ENCODE peak calls at places on chromosomes 13 and 19, in eight cellular contexts. M is IMR-90, D is adrenal gland, C is H1, V is Peyer's patch, R is breast epithelium, J is heart left ventricle, T is uterus. L is an unnamed sample.
A peak's percentile ranks its signal among the peaks of the same experiment; 100 is the strongest.

GRCh38 chr13:104204177-104204576 is 1138.0 kb upstream of the SLC10A2 start:
- DNase-seq in M (no peak), D (no peak), C (no peak), V (no peak), R (no peak), J (no peak), T (no peak), L (no peak)

GRCh38 chr13:73220966-73221720 is 162.3 kb downstream of the KLF5 start:
- DNase-seq in M (peak; percentile 41), D (no peak), C (no peak), V (peak; percentile 77), R (no peak), J (no peak), T (no peak), L (no peak)

GRCh38 chr13:33349996-33350826 is 64.7 kb upstream of the STARD13 start:
- DNase-seq in M (peak; percentile 39), D (peak; percentile 70), C (no peak), V (peak; percentile 54), R (peak; percentile 61), J (peak; percentile 84), T (peak; percentile 70), L (peak; percentile 34)

GRCh38 chr13:73793361-73793760 is 340.8 kb downstream of the KLF12 start:
- DNase-seq in M (no peak), D (no peak), C (no peak), V (no peak), R (no peak), J (no peak), T (no peak), L (no peak)

GRCh38 chr19:38034153-38034835 is 127.3 kb downstream of the SIPA1L3 start:
- DNase-seq in M (peak; percentile 62), D (no peak), C (no peak), V (peak; percentile 58), R (no peak), J (no peak), T (no peak), L (no peak)

GRCh38 chr19:12847159-12848139 is 9.1 kb downstream of the MAST1 start:
- DNase-seq in M (peak; percentile 73), D (peak; percentile 85), C (no peak), V (peak; percentile 93), R (peak; percentile 85), J (peak; percentile 91), T (peak; percentile 81), L (peak; percentile 78)

GRCh38 chr13:20182231-20182846 is 10.4 kb downstream of the GJB2 start:
- DNase-seq in M (peak; percentile 80), D (peak; percentile 62), C (no peak), V (peak; percentile 80), R (no peak), J (no peak), T (no peak), L (no peak)

GRCh38 chr13:44147648-44148047 is 226.0 kb upstream of the SERP2 start:
- DNase-seq in M (no peak), D (no peak), C (no peak), V (no peak), R (no peak), J (no peak), T (no peak), L (no peak)

GRCh38 chr13:104984296-104984818 is 1551.1 kb downstream of the EFNB2 start:
- DNase-seq in M (peak; percentile 12), D (no peak), C (no peak), V (no peak), R (no peak), J (peak; percentile 55), T (no peak), L (no peak)

GRCh38 chr19:53365899-53366493 is 491 bp downstream of the ZNF525 start:
- DNase-seq in M (no peak), D (no peak), C (no peak), V (no peak), R (no peak), J (no peak), T (no peak), L (no peak)

GRCh38 chr19:45164577-45165335 is 4.0 kb upstream of the NKPD1 start:
- DNase-seq in M (peak; percentile 46), D (peak; percentile 53), C (peak; percentile 50), V (peak; percentile 77), R (peak; percentile 80), J (no peak), T (peak; percentile 34), L (no peak)

GRCh38 chr13:112233256-112233655 is 142.9 kb upstream of the SPACA7 start:
- DNase-seq in M (no peak), D (no peak), C (no peak), V (peak; percentile 25), R (no peak), J (no peak), T (no peak), L (no peak)

GRCh38 chr13:32881792-32882175 is 134.4 kb upstream of the KL start:
- DNase-seq in M (no peak), D (no peak), C (no peak), V (no peak), R (no peak), J (no peak), T (no peak), L (no peak)

GRCh38 chr19:1399745-1400144 is 1.6 kb downstream of the GAMT start:
- DNase-seq in M (no peak), D (no peak), C (no peak), V (no peak), R (no peak), J (no peak), T (no peak), L (no peak)

GRCh38 chr19:1396019-1396767 is 5.1 kb downstream of the GAMT start:
- DNase-seq in M (no peak), D (no peak), C (no peak), V (no peak), R (no peak), J (no peak), T (no peak), L (peak; percentile 47)

GRCh38 chr19:1396768-1397679 is 4.3 kb downstream of the GAMT start:
- DNase-seq in M (no peak), D (no peak), C (no peak), V (no peak), R (no peak), J (no peak), T (no peak), L (peak; percentile 44)

GRCh38 chr19:1399079-1399478 is 2.3 kb downstream of the GAMT start:
- DNase-seq in M (no peak), D (no peak), C (no peak), V (no peak), R (no peak), J (no peak), T (no peak), L (no peak)

DNA sequence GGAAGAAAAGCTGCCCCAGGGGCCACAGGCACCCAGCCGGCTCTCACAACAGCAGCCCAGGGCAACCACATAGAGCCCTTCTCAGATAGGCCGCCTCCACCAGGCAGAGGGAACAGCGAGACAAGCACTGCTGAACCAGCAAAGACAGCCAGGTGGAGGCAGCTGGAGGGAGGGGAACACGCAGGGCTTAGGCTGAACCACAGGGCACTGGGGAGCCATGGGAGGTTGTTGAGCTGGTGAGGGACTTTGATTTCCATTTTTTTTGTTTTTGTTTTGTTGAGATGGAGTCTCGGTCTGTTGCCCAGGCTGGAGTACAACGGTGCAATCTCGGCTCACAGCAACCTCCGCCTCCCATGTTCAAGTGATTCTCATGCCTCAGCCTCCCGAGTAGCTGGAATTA is 3.5 kb downstream of the GAMT start:
- DNase-seq in M (no peak), D (no peak), C (no peak), V (no peak), R (no peak), J (no peak), T (no peak), L (no peak)
- H3K27ac ChIP-seq in M (no peak overlapping the region), D (no peak overlapping the region), C (no peak overlapping the region), V (no peak overlapping the region), R (no peak overlapping the region), J (no peak overlapping the region), T (no peak overlapping the region), L (peak overlapping the region; percentile 99)

GRCh38 chr13:40787062-40787461 is 2.3 kb upstream of the SLC25A15 start:
- DNase-seq in M (peak; percentile 93), D (no peak), C (no peak), V (peak; percentile 38), R (no peak), J (no peak), T (no peak), L (no peak)

GRCh38 chr13:40792284-40793051 is 3.1 kb downstream of the SLC25A15 start:
- DNase-seq in M (no peak), D (no peak), C (no peak), V (no peak), R (no peak), J (no peak), T (no peak), L (no peak)

GRCh38 chr13:40790232-40790631 is 821 bp downstream of the SLC25A15 start:
- DNase-seq in M (no peak), D (no peak), C (no peak), V (no peak), R (no peak), J (no peak), T (no peak), L (no peak)

GRCh38 chr13:40786568-40786996 is 2.8 kb upstream of the SLC25A15 start:
- DNase-seq in M (peak; percentile 61), D (no peak), C (no peak), V (peak; percentile 50), R (no peak), J (no peak), T (no peak), L (no peak)

GRCh38 chr13:40789275-40790231 is at the start of gene SLC25A15:
- DNase-seq in M (peak; percentile 72), D (peak; percentile 78), C (no peak), V (peak; percentile 90), R (peak; percentile 62), J (peak; percentile 90), T (peak; percentile 59), L (peak; percentile 25)
- TF ChIP-seq POLR2A in M (peak; percentile 58), D (peak; percentile 27), C (no peak), V (peak; percentile 44), R (no peak), J (peak; percentile 37), T (no peak), L (no peak)

GRCh38 chr13:109773786-109774185 is 12.6 kb downstream of the IRS2 start:
- DNase-seq in M (no peak), D (no peak), C (no peak), V (no peak), R (no peak), J (no peak), T (no peak), L (no peak)
- H3K4me1 ChIP-seq in M (peaks cover 3% of the 10 kb centered on the region), D (peaks cover 41% of the 10 kb centered on the region), C (no peaks in the 10 kb centered on the region), V (no peaks in the 10 kb centered on the region), R (no peaks in the 10 kb centered on the region), J (peaks cover 32% of the 10 kb centered on the region), T (peaks cover 5% of the 10 kb centered on the region), L (peaks cover 49% of the 10 kb centered on the region)

GRCh38 chr13:100800283-100800875 is 125.8 kb upstream of the TMTC4 start:
- DNase-seq in M (no peak), D (no peak), C (no peak), V (no peak), R (no peak), J (no peak), T (no peak), L (no peak)

GRCh38 chr13:100796463-100796862 is 121.9 kb upstream of the TMTC4 start:
- DNase-seq in M (no peak), D (no peak), C (no peak), V (no peak), R (no peak), J (no peak), T (no peak), L (no peak)

GRCh38 chr13:100794575-100794974 is 120.0 kb upstream of the TMTC4 start:
- DNase-seq in M (no peak), D (no peak), C (no peak), V (no peak), R (no peak), J (no peak), T (no peak), L (no peak)

GRCh38 chr13:100798739-100799361 is 124.3 kb upstream of the TMTC4 start:
- DNase-seq in M (no peak), D (no peak), C (no peak), V (no peak), R (no peak), J (no peak), T (no peak), L (no peak)

GRCh38 chr13:100797921-100798320 is 123.3 kb upstream of the TMTC4 start:
- DNase-seq in M (no peak), D (no peak), C (no peak), V (no peak), R (no peak), J (no peak), T (no peak), L (no peak)
- H3K27ac ChIP-seq in M (no peak overlapping the region), D (no peak overlapping the region), C (no peak overlapping the region), V (no peak overlapping the region), R (no peak overlapping the region), J (no peak overlapping the region), T (no peak overlapping the region), L (no peak overlapping the region)

L was measured in gastrocnemius medialis.